ENCODE peak calls at places on chromosomes 13 and 19, in nine cellular contexts. U is lower lobe of right lung, E is hepatocyte, O is cardiac fibroblast, Z is thoracic aorta, C is pancreas, B is uterus, L is SJSA1, Q is right cardiac atrium. F is an unnamed sample.

GRCh38 chr13:27965343-27965739 is 3.8 kb downstream of the CDX2 start:
- DNase-seq in U (no peak), E (no peak), O (no peak), Z (no peak), C (no peak), B (no peak), L (no peak), Q (no peak), F (no peak)

GRCh38 chr13:89755729-89756492 is 1591.6 kb upstream of the MIR17HG start:
- DNase-seq in U (no peak), E (no peak), O (no peak), Z (no peak), C (no peak), B (no peak), L (no peak), Q (no peak), F (no peak)

GRCh38 chr19:29385191-29385795 is 140.5 kb upstream of the VSTM2B start:
- DNase-seq in U (peak), E (no peak), O (no peak), Z (no peak), C (no peak), B (no peak), L (no peak), Q (no peak), F (no peak)

GRCh38 chr13:80070024-80070703 is 270.8 kb downstream of the SPRY2 start:
- DNase-seq in U (no peak), E (no peak), O (no peak), Z (no peak), C (no peak), B (no peak), L (no peak), Q (no peak), F (no peak)

GRCh38 chr19:4567584-4568071 is 8.1 kb upstream of the SEMA6B start:
- DNase-seq in U (peak), E (peak), O (peak), Z (no peak), C (peak), B (no peak), L (no peak), Q (peak), F (peak)

GRCh38 chr13:19089315-19089714 is 92.3 kb downstream of the TUBA3C start:
- DNase-seq in U (no peak), E (no peak), O (no peak), Z (no peak), C (no peak), B (no peak), L (no peak), Q (no peak), F (peak)

GRCh38 chr13:113086031-113086750 is 19.4 kb upstream of the F7 start:
- DNase-seq in U (peak), E (no peak), O (no peak), Z (no peak), C (peak), B (no peak), L (no peak), Q (peak), F (no peak)

GRCh38 chr13:80251403-80251802 is 89.5 kb downstream of the SPRY2 start:
- DNase-seq in U (no peak), E (peak), O (peak), Z (no peak), C (no peak), B (no peak), L (peak), Q (no peak), F (no peak)

GRCh38 chr19:3096902-3097326 is 2.8 kb downstream of the GNA11 start:
- DNase-seq in U (no peak), E (peak), O (no peak), Z (no peak), C (peak), B (no peak), L (no peak), Q (no peak), F (no peak)

GRCh38 chr19:41320185-41320518 is 10.2 kb downstream of the CCDC97 start:
- DNase-seq in U (no peak), E (no peak), O (no peak), Z (no peak), C (no peak), B (no peak), L (no peak), Q (no peak), F (no peak)

GRCh38 chr13:61030445-61030844 is 385.2 kb downstream of the PCDH20 start:
- DNase-seq in U (no peak), E (no peak), O (no peak), Z (no peak), C (no peak), B (no peak), L (no peak), Q (no peak), F (no peak)

GRCh38 chr13:76936736-76937135 is 11.6 kb upstream of the ACOD1 start:
- DNase-seq in U (no peak), E (no peak), O (peak), Z (no peak), C (no peak), B (no peak), L (no peak), Q (no peak), F (no peak)

GRCh38 chr13:78657699-78658629 is 991 bp downstream of the OBI1 start:
- DNase-seq in U (no peak), E (no peak), O (peak), Z (no peak), C (no peak), B (no peak), L (peak), Q (no peak), F (no peak)

GRCh38 chr13:52850396-52851152 is 2.1 kb upstream of the PCDH8 start:
- DNase-seq in U (peak), E (peak), O (peak), Z (peak), C (peak), B (peak), L (peak), Q (peak), F (peak)

GRCh38 chr19:13117176-13117771 is 734 bp upstream of the TRMT1 start:
- DNase-seq in U (peak), E (no peak), O (no peak), Z (no peak), C (no peak), B (no peak), L (no peak), Q (no peak), F (no peak)

GRCh38 chr13:59728896-59729545 is 434.7 kb downstream of the DIAPH3 start:
- DNase-seq in U (no peak), E (no peak), O (no peak), Z (no peak), C (no peak), B (no peak), L (no peak), Q (no peak), F (no peak)

GRCh38 chr13:39144941-39145533 is 106.8 kb downstream of the NHLRC3 start:
- DNase-seq in U (no peak), E (peak), O (peak), Z (no peak), C (no peak), B (peak), L (peak), Q (peak), F (peak)

GRCh38 chr13:99442273-99442895 is 58.9 kb upstream of the TM9SF2 start:
- DNase-seq in U (no peak), E (peak), O (peak), Z (no peak), C (no peak), B (no peak), L (peak), Q (no peak), F (no peak)

GRCh38 chr13:97215325-97215724 is 6.8 kb upstream of the MBNL2 start:
- DNase-seq in U (no peak), E (no peak), O (no peak), Z (no peak), C (no peak), B (no peak), L (no peak), Q (no peak), F (no peak)

GRCh38 chr13:76600086-76600485 is 286.1 kb downstream of the KCTD12 start:
- DNase-seq in U (no peak), E (no peak), O (peak), Z (no peak), C (no peak), B (no peak), L (no peak), Q (no peak), F (no peak)

GRCh38 chr19:7932930-7933300 is 7.0 kb upstream of the CTXN1 start:
- DNase-seq in U (no peak), E (no peak), O (no peak), Z (no peak), C (no peak), B (no peak), L (no peak), Q (no peak), F (no peak)

GRCh38 chr19:55580628-55581144 is at the start of gene ZNF579:
- DNase-seq in U (peak), E (peak), O (peak), Z (peak), C (peak), B (peak), L (peak), Q (peak), F (peak)

GRCh38 chr19:43290568-43291359 is 21.4 kb upstream of the PSG9 start:
- DNase-seq in U (no peak), E (no peak), O (peak), Z (no peak), C (no peak), B (no peak), L (no peak), Q (no peak), F (no peak)

GRCh38 chr19:55508120-55508519 is 19.9 kb downstream of the SSC5D start:
- DNase-seq in U (peak), E (no peak), O (no peak), Z (no peak), C (no peak), B (no peak), L (no peak), Q (no peak), F (no peak)

GRCh38 chr13:110229905-110230563 is 76.9 kb downstream of the COL4A1 start:
- DNase-seq in U (no peak), E (no peak), O (no peak), Z (no peak), C (no peak), B (no peak), L (no peak), Q (no peak), F (no peak)

GRCh38 chr19:33100894-33101644 is 20.1 kb downstream of the GPATCH1 start:
- DNase-seq in U (no peak), E (peak), O (no peak), Z (no peak), C (no peak), B (no peak), L (no peak), Q (no peak), F (no peak)

GRCh38 chr19:14544977-14545715 is 15.8 kb downstream of the TECR start:
- DNase-seq in U (no peak), E (peak), O (no peak), Z (no peak), C (peak), B (no peak), L (no peak), Q (peak), F (no peak)

GRCh38 chr19:33064117-33064777 is 441 bp downstream of the RHPN2 start:
- DNase-seq in U (peak), E (peak), O (no peak), Z (no peak), C (peak), B (no peak), L (no peak), Q (peak), F (peak)

GRCh38 chr13:23574421-23574820 is 4.2 kb downstream of the TNFRSF19 start:
- DNase-seq in U (no peak), E (no peak), O (no peak), Z (no peak), C (no peak), B (no peak), L (no peak), Q (no peak), F (no peak)

GRCh38 chr13:23567792-23568480 is 2.3 kb upstream of the TNFRSF19 start:
- DNase-seq in U (no peak), E (no peak), O (no peak), Z (no peak), C (no peak), B (no peak), L (no peak), Q (no peak), F (no peak)

GRCh38 chr13:23570099-23570926 is at the start of gene TNFRSF19:
- DNase-seq in U (no peak), E (peak), O (peak), Z (no peak), C (no peak), B (peak), L (no peak), Q (peak), F (peak)

GRCh38 chr13:23572836-23573235 is 2.6 kb downstream of the TNFRSF19 start:
- DNase-seq in U (no peak), E (no peak), O (no peak), Z (no peak), C (no peak), B (no peak), L (no peak), Q (no peak), F (no peak)

DNA sequence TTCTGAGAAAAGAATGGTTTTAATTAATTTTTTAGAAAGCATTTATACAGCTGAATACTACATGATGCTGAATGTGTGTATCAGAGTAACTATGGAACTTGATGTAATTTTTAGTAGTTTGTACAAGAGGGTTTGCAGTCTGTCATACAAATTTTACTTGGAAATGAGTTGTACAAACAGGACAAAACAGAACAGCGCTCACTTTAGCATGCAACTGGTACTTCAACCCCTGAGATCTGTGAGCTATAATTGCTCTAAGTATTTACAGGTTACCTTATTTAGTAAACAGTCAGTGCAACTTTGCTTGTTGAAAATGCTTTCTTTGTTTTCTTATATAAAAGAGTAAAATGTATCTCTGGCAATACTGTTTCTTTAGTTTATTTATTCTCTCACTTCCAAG is 719 bp downstream of the TNFRSF19 start:
- DNase-seq in U (no peak), E (peak), O (peak), Z (no peak), C (no peak), B (no peak), L (no peak), Q (no peak), F (no peak)
- H3K4me3 ChIP-seq in U (peak), E (peak), O (no peak), Z (no peak), C (no peak), B (no peak), L (no peak), Q (peak), F (peak)

DNA sequence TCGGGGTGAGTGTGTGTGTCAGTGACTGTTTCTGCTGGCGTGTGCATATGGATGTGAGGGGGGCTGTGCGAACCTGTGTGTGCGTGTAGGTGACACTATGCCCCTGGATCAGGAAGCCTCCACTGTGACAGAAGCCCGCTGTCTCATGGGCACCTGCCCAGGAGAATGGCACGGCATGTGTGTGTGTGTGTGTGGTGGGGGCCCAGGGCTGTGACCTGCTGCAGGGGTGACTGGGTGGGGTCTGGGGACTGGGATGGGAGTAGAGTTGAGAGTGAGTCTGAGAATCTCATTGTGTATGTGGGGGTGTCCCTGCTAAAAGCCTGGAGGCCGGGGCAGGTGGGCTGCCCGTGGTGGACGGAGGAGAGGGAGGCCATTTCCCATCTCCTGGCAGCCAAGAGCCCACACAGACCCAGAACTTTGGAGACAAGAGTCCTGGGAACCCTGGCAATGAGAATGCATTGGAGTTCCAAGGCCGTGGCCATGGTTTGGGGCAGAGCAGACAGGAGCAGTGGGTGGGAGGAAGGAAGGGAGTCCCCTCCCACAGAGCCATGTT is 6.4 kb upstream of the TPM4 start:
- DNase-seq in U (peak), E (no peak), O (no peak), Z (no peak), C (no peak), B (no peak), L (no peak), Q (no peak), F (no peak)
- H3K4me3 ChIP-seq in U (peak), E (no peak), O (peak), Z (peak), C (no peak), B (peak), L (no peak), Q (no peak), F (peak)

GRCh38 chr19:23318143-23318542 is 67.9 kb upstream of the ZNF724 start:
- DNase-seq in U (no peak), E (no peak), O (peak), Z (no peak), C (no peak), B (no peak), L (no peak), Q (no peak), F (no peak)
- H3K4me3 ChIP-seq in U (no peak), E (no peak), O (no peak), Z (no peak), C (no peak), B (no peak), L (no peak), Q (no peak), F (no peak)

GRCh38 chr19:1310853-1311180 is 25.1 kb downstream of the EFNA2 start:
- DNase-seq in U (no peak), E (no peak), O (no peak), Z (no peak), C (peak), B (no peak), L (no peak), Q (no peak), F (no peak)

GRCh38 chr19:1307755-1308303 is 22.2 kb downstream of the EFNA2 start:
- DNase-seq in U (no peak), E (no peak), O (no peak), Z (no peak), C (peak), B (no peak), L (no peak), Q (no peak), F (no peak)

GRCh38 chr19:1311543-1312091 is 25.9 kb downstream of the EFNA2 start:
- DNase-seq in U (no peak), E (no peak), O (no peak), Z (no peak), C (peak), B (no peak), L (no peak), Q (no peak), F (no peak)

GRCh38 chr19:1308718-1309117 is 23.0 kb downstream of the EFNA2 start:
- DNase-seq in U (no peak), E (no peak), O (no peak), Z (no peak), C (no peak), B (no peak), L (no peak), Q (no peak), F (no peak)

DNA sequence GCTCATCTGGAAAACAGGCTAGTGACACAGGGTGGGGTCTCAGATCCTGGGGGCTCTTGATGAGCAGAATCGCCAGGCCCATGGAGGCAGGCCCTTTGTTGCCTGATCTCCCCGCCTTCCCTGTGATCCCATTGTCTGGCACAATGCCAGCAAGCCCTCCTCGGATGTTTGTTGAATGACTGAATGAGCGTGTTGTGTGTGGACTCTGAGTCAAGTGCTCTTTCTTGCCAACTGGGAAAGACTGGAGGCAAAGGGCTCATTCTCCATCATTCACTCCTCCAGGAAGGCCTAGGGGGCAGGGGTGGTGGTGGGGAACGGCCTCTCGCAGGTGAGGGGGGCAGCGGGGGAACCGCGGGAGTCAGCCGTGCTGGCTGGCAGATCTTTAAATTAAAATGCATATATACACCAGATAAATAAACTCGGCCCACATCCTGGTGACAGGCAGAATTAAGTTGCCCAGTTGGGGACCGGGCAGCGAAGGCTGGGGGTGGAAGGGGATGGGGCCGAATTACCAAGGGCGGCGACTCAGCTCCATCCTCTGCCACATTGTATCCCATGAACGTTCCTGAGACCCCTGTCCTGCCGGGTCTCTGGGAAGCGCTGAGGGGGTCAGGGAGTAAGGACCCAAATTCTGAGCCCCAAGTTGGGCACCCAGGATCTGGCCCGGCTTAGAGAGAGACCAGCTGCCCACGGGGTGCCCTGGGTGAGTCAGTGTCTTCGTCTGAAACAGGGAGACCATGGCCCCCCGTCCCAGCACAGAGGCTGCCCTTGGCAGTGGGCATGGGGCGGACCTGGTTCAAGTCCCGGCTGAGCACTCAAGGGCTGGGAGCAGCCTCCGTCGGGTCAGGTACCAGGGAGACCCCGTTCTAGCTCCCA is 24.5 kb downstream of the EFNA2 start:
- DNase-seq in U (no peak), E (no peak), O (no peak), Z (no peak), C (peak), B (no peak), L (no peak), Q (no peak), F (no peak)
- H3K4me3 ChIP-seq in U (no peak), E (no peak), O (no peak), Z (no peak), C (no peak), B (no peak), L (no peak), Q (no peak), F (no peak)

GRCh38 chr13:30957258-30957943 is 24.9 kb downstream of the TEX26 start:
- DNase-seq in U (no peak), E (no peak), O (no peak), Z (no peak), C (no peak), B (no peak), L (no peak), Q (no peak), F (no peak)

GRCh38 chr13:30963794-30964193 is 31.3 kb downstream of the TEX26 start:
- DNase-seq in U (peak), E (peak), O (peak), Z (no peak), C (no peak), B (no peak), L (no peak), Q (peak), F (peak)

DNA sequence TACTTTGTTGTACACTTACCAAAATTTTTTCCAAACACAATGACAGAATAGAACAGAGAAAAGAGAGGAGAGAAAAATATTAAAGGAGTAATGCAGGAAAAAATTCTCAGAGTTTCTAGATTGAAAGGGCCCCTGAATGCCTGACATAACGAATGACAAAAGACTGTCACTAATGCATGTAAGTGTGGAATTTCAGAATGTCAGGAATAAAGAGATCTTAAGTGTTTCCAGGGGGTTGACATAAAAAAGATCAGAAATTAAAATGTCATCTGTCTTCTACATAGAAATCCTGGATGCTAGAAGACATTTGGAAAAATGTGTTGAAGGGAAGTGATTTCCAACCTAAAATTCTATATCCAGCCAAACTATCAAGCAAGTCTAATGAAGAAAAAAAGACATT is 27.2 kb downstream of the TEX26 start:
- DNase-seq in U (no peak), E (no peak), O (no peak), Z (no peak), C (no peak), B (no peak), L (no peak), Q (no peak), F (no peak)
- H3K4me3 ChIP-seq in U (no peak), E (no peak), O (no peak), Z (no peak), C (no peak), B (no peak), L (no peak), Q (no peak), F (no peak)